ENCODE peak calls at places on chromosomes 2 and 18, in six cellular contexts. Z is upper lobe of left lung, C is suprapubic skin, B is SK-N-SH, W is sigmoid colon, L is K562. Y is an unnamed sample.

GRCh38 chr2:218228366-218229092 is 11.5 kb downstream of the ARPC2 start:
- DNase-seq in Z (no peak), W (no peak), C (no peak), L (no peak), B (no peak), Y (no peak)

GRCh38 chr18:48800479-48800876 is 150.3 kb downstream of the SMAD7 start:
- DNase-seq in C (peak; percentile 45), B (no peak), Z (no peak), L (no peak), W (no peak), Y (no peak)

GRCh38 chr2:220174826-220175225 is 547.4 kb downstream of the SLC4A3 start:
- DNase-seq in L (no peak), B (no peak), W (no peak), Z (no peak), C (no peak), Y (no peak)

GRCh38 chr18:3418083-3418482 is 31.9 kb upstream of the TGIF1 start:
- DNase-seq in B (no peak), W (no peak), L (no peak), C (no peak), Z (no peak), Y (no peak)

GRCh38 chr2:149050188-149050587 is 11.7 kb downstream of the LYPD6B start:
- DNase-seq in B (no peak), L (no peak), Z (no peak), W (no peak), C (no peak), Y (no peak)

GRCh38 chr2:241315879-241316700 is at the start of gene SEPTIN2:
- DNase-seq in C (peak; percentile 90), W (peak; percentile 89), L (peak; percentile 82), Z (peak; percentile 72), B (no peak), Y (peak; percentile 63)

GRCh38 chr2:200383380-200384110 is 77.1 kb downstream of the SPATS2L start:
- DNase-seq in L (no peak), Z (no peak), B (no peak), W (no peak), C (no peak), Y (no peak)

GRCh38 chr2:33366473-33366872 is 110.0 kb upstream of the RASGRP3 start:
- DNase-seq in C (no peak), L (no peak), B (no peak), W (peak; percentile 72), Z (no peak), Y (no peak)

DNA sequence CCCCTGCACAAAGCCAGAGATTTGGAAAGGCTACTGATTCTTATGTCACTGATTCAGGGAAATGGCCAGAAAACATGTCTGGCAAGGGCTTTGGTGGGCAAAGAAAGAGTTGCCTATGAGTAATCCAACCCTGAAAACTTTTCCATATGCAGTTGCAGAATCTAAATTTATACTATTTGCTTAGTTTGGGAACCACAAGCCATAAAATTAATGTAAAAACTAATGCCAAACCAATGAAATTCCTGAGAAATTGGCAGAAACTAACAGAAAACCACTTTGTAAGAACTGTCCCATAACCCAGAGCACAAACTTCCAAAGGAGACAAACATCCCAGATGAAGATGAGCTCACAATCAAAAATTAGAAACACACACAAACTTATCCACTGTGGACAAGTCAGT is 48.8 kb downstream of the TCF4 start:
- DNase-seq in W (no peak), L (no peak), Z (no peak), C (no peak), B (no peak), Y (no peak)
- H3K27ac ChIP-seq in W (no peak overlapping the region), L (no peak overlapping the region), Z (no peak overlapping the region), C (no peak overlapping the region), B (no peak overlapping the region), Y (no peak overlapping the region)

DNA sequence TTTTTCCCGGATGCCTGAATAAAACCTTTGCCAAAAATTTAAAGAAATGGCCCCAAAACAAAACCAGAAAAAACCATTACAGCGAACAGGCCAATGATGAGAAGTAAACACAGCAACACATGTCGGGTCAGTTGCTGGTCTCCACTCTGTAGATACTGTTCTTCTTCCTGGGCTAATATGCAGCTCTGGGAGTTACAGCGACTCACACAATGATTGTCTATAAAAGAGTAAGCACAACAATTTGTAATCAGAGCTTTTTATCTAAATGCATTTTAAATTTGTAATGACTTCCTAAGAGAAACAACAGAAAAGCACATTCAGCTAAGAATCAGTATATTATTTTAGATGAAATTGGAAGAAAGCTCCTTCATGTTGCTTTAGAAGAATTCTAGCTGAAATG is 40.3 kb downstream of the GPR155 start:
- DNase-seq in Z (no peak), B (peak; percentile 70), C (no peak), W (no peak), L (no peak), Y (no peak)
- H3K36me3 ChIP-seq in Z (no peaks in the 10 kb centered on the region), B (no peaks in the 10 kb centered on the region), C (peaks cover 35% of the 10 kb centered on the region), W (peaks cover 11% of the 10 kb centered on the region), L (no peaks in the 10 kb centered on the region), Y (no peaks in the 10 kb centered on the region)

GRCh38 chr2:60989256-60989655 is 28.3 kb upstream of the PEX13 start:
- DNase-seq in W (no peak), B (no peak), C (no peak), Z (no peak), L (no peak), Y (no peak)

GRCh38 chr2:60998628-60999545 is 18.6 kb upstream of the PEX13 start:
- DNase-seq in Z (no peak), L (peak; percentile 29), W (no peak), C (no peak), B (peak; percentile 52), Y (no peak)

GRCh38 chr2:60991644-60992043 is 25.9 kb upstream of the PEX13 start:
- DNase-seq in B (no peak), C (no peak), Z (no peak), L (no peak), W (no peak), Y (no peak)

GRCh38 chr2:60995376-60995775 is 22.1 kb upstream of the PEX13 start:
- DNase-seq in Z (no peak), W (no peak), L (no peak), B (no peak), C (no peak), Y (no peak)

DNA sequence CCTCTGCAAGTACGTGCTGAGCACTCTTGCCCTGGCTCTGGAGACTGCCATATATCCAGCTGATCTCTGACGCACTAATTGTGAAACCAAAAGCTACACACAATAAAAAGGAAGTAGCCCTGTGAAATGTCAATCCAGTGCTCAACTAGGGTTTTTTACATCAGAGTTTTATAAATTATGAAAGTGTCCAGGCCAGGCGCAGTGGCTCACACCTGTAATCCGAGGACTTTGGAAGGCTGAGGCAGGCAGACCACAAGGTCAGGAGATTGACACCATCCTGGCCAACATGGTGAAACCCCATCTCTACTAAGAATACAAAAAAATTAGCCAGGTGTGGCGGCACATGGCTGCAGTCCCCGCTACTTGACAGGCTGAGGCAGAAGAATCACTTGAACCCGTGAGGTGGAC is 24.5 kb upstream of the PEX13 start:
- DNase-seq in Z (peak; percentile 36), L (no peak), B (no peak), C (no peak), W (no peak), Y (peak; percentile 50)
- TF ChIP-seq EP300 in Z (no peak), L (no peak), B (no peak), C (no peak), W (no peak), Y (peak; percentile 62)

DNA sequence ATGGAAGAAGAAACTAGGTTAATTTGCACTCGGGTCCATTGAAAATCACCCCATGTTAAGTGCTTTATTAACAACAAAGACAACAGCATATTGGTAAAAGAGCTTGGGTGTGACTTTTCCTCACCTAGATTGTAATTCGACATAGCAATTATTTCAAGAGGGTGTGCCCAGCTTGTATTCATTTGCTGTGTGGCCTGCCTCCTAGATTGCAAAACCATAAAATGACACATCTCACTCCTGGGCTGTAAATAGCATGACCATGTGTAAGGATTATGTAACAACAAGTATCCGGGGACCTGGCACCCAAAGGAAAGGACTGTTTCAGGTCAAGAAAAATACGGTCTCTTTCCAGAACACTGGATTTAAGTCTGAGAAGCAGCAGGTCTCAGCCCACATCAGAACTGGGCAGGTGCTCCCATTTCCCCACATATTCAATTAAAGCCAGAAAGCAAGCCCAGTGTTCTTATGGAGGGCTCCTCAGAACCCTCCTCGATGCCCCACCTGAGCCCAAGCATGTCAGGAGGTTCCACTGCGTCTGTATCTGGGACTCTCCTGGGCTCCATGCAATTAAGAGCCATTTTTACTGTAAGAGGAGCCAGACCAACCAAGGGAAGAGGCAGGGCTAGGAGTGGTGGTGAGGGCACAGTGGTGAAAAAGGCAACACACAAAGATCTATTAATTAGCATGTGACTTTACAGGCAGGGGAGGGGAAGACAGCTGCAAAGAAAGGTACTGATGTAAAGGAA is 39.2 kb downstream of the MREG start:
- DNase-seq in C (no peak), B (no peak), L (no peak), W (no peak), Z (peak; percentile 62), Y (no peak)
- H3K27ac ChIP-seq in C (peak overlapping the region; percentile 79), B (no peak overlapping the region), L (no peak overlapping the region), W (no peak overlapping the region), Z (no peak overlapping the region), Y (no peak overlapping the region)

GRCh38 chr2:182763311-182763912 is 47.4 kb downstream of the DNAJC10 start:
- DNase-seq in Z (peak; percentile 23), L (peak; percentile 23), B (peak; percentile 19), W (no peak), C (no peak), Y (no peak)
- H3K36me3 ChIP-seq in Z (peaks cover 16% of the 10 kb centered on the region), L (peaks cover 83% of the 10 kb centered on the region), B (peaks cover 53% of the 10 kb centered on the region), W (peaks cover 7% of the 10 kb centered on the region), C (peaks cover 38% of the 10 kb centered on the region), Y (peaks cover 37% of the 10 kb centered on the region)